ENCODE peak calls at places on chromosomes 7 and 10, in six cellular contexts. K is GM03348, G is left lobe of liver, A is fibroblast of mammary gland, E is activated B cell treated with CpG ODN at 0.5 μM for 24 hours, N is psoas muscle. T is an unnamed sample.
A peak's percentile ranks its signal among the peaks of the same experiment; 100 is the strongest.

GRCh38 chr7:158285383-158285770 is 302.2 kb downstream of the PTPRN2 start:
- DNase-seq in A (no peak), K (no peak), N (no peak), G (no peak), E (no peak), T (no peak)

GRCh38 chr10:28837613-28838390 is 160.5 kb downstream of the BAMBI start:
- DNase-seq in E (no peak), G (no peak), A (no peak), N (no peak), K (no peak), T (no peak)

GRCh38 chr7:111138196-111138569 is 47.3 kb downstream of the LRRN3 start:
- DNase-seq in E (peak; percentile 16), N (peak; percentile 17), A (peak; percentile 64), K (peak; percentile 14), G (no peak), T (no peak)

GRCh38 chr7:141698247-141699015 is 3.5 kb downstream of the DENND11 start:
- DNase-seq in E (no peak), N (no peak), A (no peak), G (no peak), K (no peak), T (no peak)

GRCh38 chr10:33335800-33336605 is 1.5 kb upstream of the NRP1 start:
- DNase-seq in K (peak; percentile 86), N (peak; percentile 75), E (no peak), G (peak; percentile 89), A (peak; percentile 84), T (peak; percentile 53)

GRCh38 chr7:155618708-155619633 is 25.5 kb upstream of the RBM33 start:
- DNase-seq in E (no peak), A (peak; percentile 29), K (no peak), G (peak; percentile 89), N (no peak), T (no peak)

GRCh38 chr10:96281444-96282029 is 10.2 kb upstream of the BLNK start:
- DNase-seq in A (no peak), K (no peak), E (no peak), G (no peak), N (no peak), T (no peak)

GRCh38 chr7:87234949-87235348 is 15.4 kb upstream of the TMEM243 start:
- DNase-seq in N (no peak), G (no peak), A (peak; percentile 26), E (no peak), K (no peak), T (no peak)

GRCh38 chr7:19772858-19773337 is 519 bp downstream of the TMEM196 start:
- DNase-seq in E (no peak), G (no peak), N (no peak), K (peak; percentile 56), A (peak; percentile 11), T (no peak)

GRCh38 chr10:6065845-6066244 is 3.7 kb upstream of the IL2RA start:
- DNase-seq in K (peak; percentile 17), N (no peak), A (peak; percentile 30), E (no peak), G (no peak), T (no peak)

T was measured in left lung.